ENCODE peak calls at places on chromosomes 11 and 22, in five cellular contexts. J is RWPE1, G is spleen, O is GM20000, V is mucosa of descending colon. W is an unnamed sample.

GRCh38 chr11:2270322-2271076 is at the start of gene ASCL2:
- DNase-seq in J (no peak), G (peak), O (no peak), V (peak), W (no peak)

GRCh38 chr22:37316875-37317371 is 34.6 kb downstream of the CYTH4 start:
- DNase-seq in J (peak), G (peak), O (peak), V (peak), W (peak)

GRCh38 chr22:20725987-20726558 is 47.8 kb upstream of the SERPIND1 start:
- DNase-seq in J (no peak), G (peak), O (no peak), V (no peak), W (no peak)

GRCh38 chr22:38144025-38144405 is 33.5 kb upstream of the BAIAP2L2 start:
- DNase-seq in J (no peak), G (no peak), O (no peak), V (peak), W (no peak)

GRCh38 chr11:80505771-80506170 is 1064.9 kb upstream of the TENM4 start:
- DNase-seq in J (no peak), G (no peak), O (no peak), V (no peak), W (no peak)

GRCh38 chr22:39130892-39131855 is 21.3 kb downstream of the CBX7 start:
- DNase-seq in J (no peak), G (peak), O (no peak), V (no peak), W (no peak)

GRCh38 chr22:37127350-37127878 is 17.9 kb upstream of the TMPRSS6 start:
- DNase-seq in J (no peak), G (no peak), O (no peak), V (no peak), W (no peak)

GRCh38 chr11:64864473-64865285 is 13.7 kb downstream of the EHD1 start:
- DNase-seq in J (no peak), G (peak), O (peak), V (peak), W (no peak)

GRCh38 chr11:22115470-22116037 is 77.3 kb upstream of the ANO5 start:
- DNase-seq in J (no peak), G (no peak), O (no peak), V (no peak), W (no peak)

GRCh38 chr11:126166413-126166812 is 45.0 kb downstream of the RPUSD4 start:
- DNase-seq in J (no peak), G (peak), O (no peak), V (no peak), W (no peak)

GRCh38 chr22:43446881-43447280 is 35.1 kb downstream of the MPPED1 start:
- DNase-seq in J (peak), G (peak), O (no peak), V (no peak), W (no peak)

GRCh38 chr11:111913031-111913861 is 712 bp downstream of the HSPB2 start:
- DNase-seq in J (no peak), G (no peak), O (no peak), V (no peak), W (no peak)

GRCh38 chr22:22878801-22879674 is 8.6 kb upstream of the IGLL5 start:
- DNase-seq in J (no peak), G (no peak), O (no peak), V (no peak), W (no peak)

GRCh38 chr22:19543970-19544708 is 19.9 kb upstream of the CLDN5 start:
- DNase-seq in J (no peak), G (no peak), O (no peak), V (peak), W (no peak)

GRCh38 chr11:118339281-118340045 is 3.0 kb downstream of the CD3D start:
- DNase-seq in J (no peak), G (no peak), O (no peak), V (no peak), W (no peak)

GRCh38 chr11:83220279-83220678 is 26.8 kb downstream of the ANKRD42 start:
- DNase-seq in J (peak), G (no peak), O (no peak), V (no peak), W (no peak)

GRCh38 chr11:71310184-71310583 is 57.8 kb upstream of the SHANK2 start:
- DNase-seq in J (no peak), G (no peak), O (no peak), V (no peak), W (no peak)

GRCh38 chr11:123504401-123504800 is 74.3 kb downstream of the GRAMD1B start:
- DNase-seq in J (no peak), G (no peak), O (no peak), V (no peak), W (no peak)

GRCh38 chr22:33788927-33789326 is 131.3 kb downstream of the LARGE1 start:
- DNase-seq in J (no peak), G (no peak), O (no peak), V (no peak), W (no peak)

GRCh38 chr11:124747406-124748099 is 4.5 kb downstream of the VSIG2 start:
- DNase-seq in J (no peak), G (no peak), O (peak), V (no peak), W (no peak)

GRCh38 chr22:20175597-20175900 is 24.7 kb upstream of the CCDC188 start:
- DNase-seq in J (no peak), G (no peak), O (no peak), V (no peak), W (no peak)

GRCh38 chr11:12483604-12484003 is 106.2 kb downstream of the PARVA start:
- DNase-seq in J (no peak), G (no peak), O (no peak), V (no peak), W (no peak)

GRCh38 chr11:120723751-120724150 is 212.2 kb downstream of the GRIK4 start:
- DNase-seq in J (no peak), G (no peak), O (no peak), V (no peak), W (no peak)

GRCh38 chr22:42764895-42765363 is 44.3 kb upstream of the A4GALT start:
- DNase-seq in J (no peak), G (no peak), O (peak), V (no peak), W (no peak)

GRCh38 chr22:42933783-42934144 is 76.7 kb upstream of the ARFGAP3 start:
- DNase-seq in J (peak), G (no peak), O (no peak), V (no peak), W (peak)

GRCh38 chr22:19355413-19356157 is 64.1 kb upstream of the CLTCL1 start:
- DNase-seq in J (no peak), G (no peak), O (no peak), V (no peak), W (no peak)

GRCh38 chr11:6681949-6682348 is 1.2 kb downstream of the MRPL17 start:
- DNase-seq in J (no peak), G (no peak), O (no peak), V (peak), W (no peak)

GRCh38 chr22:38397189-38398097 is 57.6 kb downstream of the KCNJ4 start:
- DNase-seq in J (peak), G (peak), O (peak), V (peak), W (no peak)

GRCh38 chr22:17903564-17904295 is 120.6 kb downstream of the MICAL3 start:
- DNase-seq in J (no peak), G (no peak), O (no peak), V (no peak), W (no peak)

GRCh38 chr11:88106685-88107084 is 68.6 kb downstream of the RAB38 start:
- DNase-seq in J (no peak), G (no peak), O (no peak), V (no peak), W (no peak)

GRCh38 chr22:27810566-27810965 is 9.0 kb upstream of the MN1 start:
- DNase-seq in J (no peak), G (no peak), O (no peak), V (peak), W (no peak)

GRCh38 chr11:7611411-7611810 is 61.9 kb downstream of the CYB5R2 start:
- DNase-seq in J (no peak), G (no peak), O (no peak), V (no peak), W (no peak)

GRCh38 chr11:2770556-2771301 is 70.9 kb upstream of the KCNQ1OT1 start:
- DNase-seq in J (no peak), G (peak), O (no peak), V (no peak), W (peak)

GRCh38 chr11:120863359-120863758 is 160.5 kb upstream of the TBCEL start:
- DNase-seq in J (peak), G (no peak), O (no peak), V (no peak), W (no peak)

GRCh38 chr11:66568124-66568916 is at the start of gene CTSF:
- DNase-seq in J (peak), G (peak), O (peak), V (peak), W (peak)

GRCh38 chr11:28964811-28965210 is 856.6 kb downstream of the METTL15 start:
- DNase-seq in J (no peak), G (no peak), O (no peak), V (no peak), W (no peak)

GRCh38 chr22:24411256-24412004 is 16.0 kb upstream of the ADORA2A start:
- DNase-seq in J (no peak), G (no peak), O (no peak), V (no peak), W (no peak)

GRCh38 chr11:59617876-59618275 is 2.3 kb upstream of the OSBP start:
- DNase-seq in J (no peak), G (no peak), O (no peak), V (no peak), W (no peak)
- TF ChIP-seq CTCF in J (no peak), G (no peak), O (no peak), V (no peak), W (no peak)

GRCh38 chr11:76257040-76257730 is 50.9 kb upstream of the WNT11 start:
- DNase-seq in J (no peak), G (no peak), O (no peak), V (no peak), W (no peak)
- TF ChIP-seq CTCF in J (no peak), G (no peak), O (no peak), V (no peak), W (no peak)

DNA sequence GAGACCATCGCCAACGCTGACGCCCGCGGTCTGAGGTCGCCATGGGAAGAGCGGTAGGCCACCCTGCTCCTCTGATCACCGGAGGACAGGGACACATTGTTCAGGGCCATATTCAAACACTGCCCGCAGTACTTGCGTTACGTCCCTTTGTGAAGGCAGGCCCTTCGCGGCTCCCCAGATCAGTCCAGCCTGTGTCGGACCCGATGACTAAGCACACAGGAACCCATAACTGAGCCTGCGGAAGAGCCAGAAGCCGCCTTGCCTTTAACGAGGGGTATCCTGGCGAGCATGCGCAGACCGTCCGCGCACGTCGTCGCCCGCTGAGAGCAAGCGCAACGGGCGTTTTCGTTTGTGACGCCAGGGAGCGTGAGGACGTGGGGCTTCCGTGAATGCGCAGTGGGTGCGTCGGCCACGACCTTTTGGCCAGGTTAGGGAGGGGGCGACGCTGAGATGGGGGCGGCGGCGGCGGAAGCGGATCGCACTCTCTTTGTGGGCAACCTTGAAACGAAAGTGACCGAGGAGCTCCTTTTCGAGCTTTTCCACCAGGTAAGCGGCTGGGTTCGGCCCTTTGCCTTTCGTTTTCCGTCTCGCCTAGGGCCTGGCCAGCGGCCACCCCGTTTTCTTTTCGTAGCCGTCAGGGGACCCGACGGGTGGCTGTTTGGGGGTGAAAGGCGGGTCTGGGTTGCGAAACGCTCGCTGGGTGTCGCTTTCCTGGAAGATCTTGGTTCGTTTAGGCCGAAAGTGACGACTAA is at the start of the genes C11orf71 and RBM7:
- DNase-seq in J (peak), G (peak), O (peak), V (peak), W (peak)
- TF ChIP-seq CTCF in J (no peak), G (no peak), O (no peak), V (no peak), W (no peak)

GRCh38 chr11:134573857-134574256 is 161.8 kb upstream of the B3GAT1 start:
- DNase-seq in J (no peak), G (no peak), O (no peak), V (no peak), W (no peak)

GRCh38 chr11:134574947-134575346 is 162.9 kb upstream of the B3GAT1 start:
- DNase-seq in J (no peak), G (peak), O (no peak), V (no peak), W (no peak)

GRCh38 chr11:134574425-134574824 is 162.4 kb upstream of the B3GAT1 start:
- DNase-seq in J (no peak), G (peak), O (no peak), V (no peak), W (no peak)

GRCh38 chr11:134571301-134571700 is 159.3 kb upstream of the B3GAT1 start:
- DNase-seq in J (no peak), G (no peak), O (no peak), V (no peak), W (no peak)

DNA sequence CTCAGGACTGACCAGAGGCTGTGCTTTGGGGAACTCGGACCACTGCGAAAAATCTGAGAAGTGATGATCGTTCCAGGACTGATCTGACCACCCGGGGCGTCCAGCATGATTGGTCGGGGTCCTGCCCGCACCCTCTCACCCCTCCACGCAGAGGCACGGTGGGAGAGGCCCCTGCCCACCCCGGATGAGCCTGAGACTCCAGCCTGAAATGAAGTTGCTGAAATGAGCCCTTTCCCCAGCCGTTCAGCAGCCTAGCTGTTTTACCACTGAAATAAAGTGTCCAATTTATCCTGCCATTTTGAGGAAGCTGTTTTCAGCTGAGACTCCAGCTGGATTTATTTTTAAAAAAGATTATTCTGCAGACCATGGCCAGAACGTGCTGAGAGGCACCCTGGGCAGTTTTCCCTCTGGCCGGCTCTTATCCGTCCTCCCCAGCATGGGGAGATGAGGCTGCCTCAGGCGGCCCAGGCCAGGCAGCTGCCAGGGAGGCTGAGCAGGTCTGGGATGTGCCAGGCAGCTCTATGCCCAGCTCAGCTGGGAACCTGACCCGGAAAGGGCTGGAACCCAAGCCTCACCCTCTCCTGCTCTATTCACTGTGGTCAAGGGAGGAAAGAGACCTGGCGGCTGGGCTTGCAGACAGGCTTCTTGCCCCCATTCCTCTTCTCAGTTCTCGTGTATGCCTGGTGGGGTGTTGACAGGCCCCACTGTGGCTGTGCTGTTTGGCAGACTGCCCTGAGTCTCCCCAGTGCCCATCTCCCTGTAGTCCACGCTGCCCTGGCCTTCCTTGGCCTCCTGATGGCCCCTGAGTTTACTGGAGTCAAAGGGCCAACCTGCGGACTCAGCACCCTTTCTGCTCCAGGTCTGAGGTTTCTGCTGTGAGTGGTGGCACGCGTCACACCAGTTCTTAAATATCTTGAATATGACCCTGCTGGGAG is 161.0 kb upstream of the B3GAT1 start:
- DNase-seq in J (no peak), G (peak), O (no peak), V (no peak), W (no peak)
- TF ChIP-seq CTCF in J (no peak), G (no peak), O (no peak), V (no peak), W (no peak)

DNA sequence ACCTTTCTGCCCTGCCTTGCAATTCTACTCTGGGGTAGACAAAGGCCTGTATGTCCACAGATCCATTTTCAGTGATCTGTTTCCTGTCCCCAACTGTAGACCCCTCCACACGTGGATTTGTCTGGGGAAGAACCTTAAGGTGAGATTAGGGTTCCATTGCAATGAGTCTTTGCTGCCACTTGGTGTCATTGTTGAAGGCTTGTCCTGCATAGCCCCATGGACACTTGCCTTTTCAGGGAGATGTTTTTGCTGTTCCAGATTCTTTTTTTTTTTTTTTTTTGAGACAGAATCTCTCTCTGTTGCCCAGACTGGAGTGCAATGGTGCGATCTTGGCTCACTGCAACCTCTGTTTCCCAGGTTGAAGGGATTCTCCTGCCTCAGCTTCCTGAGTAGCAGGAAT is 21.8 kb downstream of the SERPING1 start:
- DNase-seq in J (no peak), G (peak), O (no peak), V (no peak), W (no peak)
- TF ChIP-seq CTCF in J (no peak), G (no peak), O (no peak), V (no peak), W (no peak)

DNA sequence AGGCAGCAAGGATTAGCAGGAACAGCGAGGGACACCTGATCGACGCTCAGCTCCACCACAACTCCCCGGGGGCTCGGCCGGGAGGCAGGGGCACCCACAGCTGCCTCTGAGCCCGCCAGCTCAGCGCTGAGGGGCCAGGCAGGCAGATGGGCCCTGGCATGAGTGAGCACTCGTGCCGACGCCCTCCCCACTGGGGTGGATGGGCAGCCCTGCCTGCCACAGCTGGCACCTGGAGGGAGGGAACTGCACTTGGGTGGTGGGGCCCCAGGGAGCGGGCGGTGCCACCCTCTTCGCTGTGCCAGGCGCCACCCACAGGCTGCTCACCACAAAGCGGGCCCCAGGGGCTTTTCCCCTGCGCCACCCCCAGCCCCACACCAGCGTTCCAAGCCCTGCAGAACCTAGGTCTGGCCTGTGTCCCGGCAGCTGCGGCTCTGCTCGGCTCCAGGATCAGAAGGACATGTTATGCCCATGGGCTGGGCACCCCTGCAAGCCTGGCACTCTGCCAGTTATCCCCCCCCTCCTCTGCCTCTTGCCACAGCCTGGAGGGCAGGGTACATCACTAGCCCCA is 28.8 kb downstream of the WNT7B start:
- DNase-seq in J (no peak), G (peak), O (no peak), V (no peak), W (no peak)
- TF ChIP-seq CTCF in J (no peak), G (no peak), O (no peak), V (no peak), W (no peak)